ENCODE peak calls at places on chromosomes 5 and 9, in four cellular contexts. O, S, I and Z are unnamed samples.

GRCh38 chr5:58012103-58012502 is 447.8 kb downstream of the PLK2 start:
- DNase-seq in I (no peak), S (no peak), O (no peak), Z (no peak)

GRCh38 chr5:174402224-174402812 is 322.1 kb upstream of the MSX2 start:
- DNase-seq in S (no peak), I (no peak), O (peak; percentile 28), Z (no peak)

GRCh38 chr9:114805670-114806551 is at the start of gene TNFSF15:
- DNase-seq in S (peak; percentile 59), O (peak; percentile 50), I (no peak), Z (peak; percentile 23)

GRCh38 chr9:85984457-85984856 is 43.5 kb downstream of the NAA35 start:
- DNase-seq in O (no peak), S (no peak), I (no peak), Z (no peak)

GRCh38 chr5:90967851-90968250 is 409.3 kb downstream of the ADGRV1 start:
- DNase-seq in I (no peak), S (no peak), O (no peak), Z (no peak)

GRCh38 chr5:80346055-80346454 is 26.3 kb downstream of the SPZ1 start:
- DNase-seq in S (no peak), O (peak; percentile 77), I (peak; percentile 29), Z (peak; percentile 34)

GRCh38 chr5:38257236-38258036 is 923 bp upstream of the EGFLAM start:
- DNase-seq in O (peak; percentile 46), S (no peak), I (no peak), Z (peak; percentile 11)

GRCh38 chr5:71623221-71623794 is 36.2 kb downstream of the MCCC2 start:
- DNase-seq in S (no peak), I (no peak), O (no peak), Z (no peak)

GRCh38 chr9:15606667-15607472 is 54.0 kb downstream of the CCDC171 start:
- DNase-seq in I (no peak), O (peak; percentile 65), S (no peak), Z (peak; percentile 54)

GRCh38 chr5:132263548-132264261 is 6.2 kb downstream of the PDLIM4 start:
- DNase-seq in S (peak; percentile 46), I (peak; percentile 15), O (no peak), Z (no peak)
- TF ChIP-seq CTCF in S (no peak), I (no peak), O (no peak), Z (peak; percentile 27)

DNA sequence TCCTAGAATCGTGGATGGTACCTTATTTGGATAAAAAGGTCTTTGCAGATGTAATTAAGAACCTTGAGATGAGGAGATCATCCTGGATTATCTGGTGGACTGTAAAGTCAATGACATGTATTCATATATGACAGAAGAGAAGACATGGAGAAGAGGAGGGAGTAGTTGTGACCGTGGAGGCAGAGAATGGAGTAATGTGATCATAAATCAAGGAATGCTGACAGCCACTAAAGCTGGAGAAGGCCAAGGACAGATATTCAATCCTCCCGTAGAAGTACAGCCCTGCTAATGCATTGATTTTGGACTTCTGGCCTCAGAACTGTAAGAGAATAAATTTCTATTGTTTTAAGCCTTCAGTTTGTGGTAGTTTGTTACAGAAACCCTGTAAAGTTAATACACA is 18.7 kb upstream of the TMEM161B start:
- DNase-seq in S (no peak), I (no peak), O (no peak), Z (no peak)
- H3K4me1 ChIP-seq in S (no peaks in the 10 kb centered on the region), I (no peaks in the 10 kb centered on the region), O (peaks cover 2% of the 10 kb centered on the region), Z (no peaks in the 10 kb centered on the region)

DNA sequence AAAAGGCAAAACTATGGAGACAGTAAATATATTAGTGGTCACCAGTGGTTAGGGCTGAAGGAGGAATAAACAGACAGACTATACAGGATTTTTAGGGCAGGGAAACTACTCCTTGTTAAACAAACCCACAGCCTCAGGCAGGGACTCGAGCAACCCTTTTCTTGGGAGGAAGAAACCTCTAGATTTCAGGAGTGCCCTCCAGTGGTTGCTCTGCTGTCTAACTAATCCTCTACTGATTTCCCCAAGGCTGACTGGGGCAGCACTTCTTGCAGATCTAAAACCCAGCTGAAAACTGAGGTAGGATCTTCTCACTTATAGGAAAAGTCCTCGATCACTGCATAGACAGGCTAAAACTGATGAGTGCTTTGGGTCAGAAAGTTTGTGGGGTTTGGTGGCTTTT is 176.8 kb downstream of the ISOC1 start:
- DNase-seq in I (peak; percentile 26), O (peak; percentile 82), S (no peak), Z (peak; percentile 58)
- TF ChIP-seq CTCF in I (no peak), O (peak; percentile 71), S (no peak), Z (peak; percentile 60)

GRCh38 chr9:96340707-96341106 is 38.7 kb upstream of the HSD17B3 start:
- DNase-seq in O (no peak), S (no peak), I (no peak), Z (no peak)
- H3K4me1 ChIP-seq in O (peaks cover 37% of the 10 kb centered on the region), S (no peaks in the 10 kb centered on the region), I (no peaks in the 10 kb centered on the region), Z (no peaks in the 10 kb centered on the region)

GRCh38 chr5:178590924-178591423 is 781 bp upstream of the COL23A1 start:
- DNase-seq in O (no peak), I (no peak), S (no peak), Z (no peak)

GRCh38 chr5:178590141-178590923 is at the start of gene COL23A1:
- DNase-seq in S (peak; percentile 48), O (peak; percentile 86), I (peak; percentile 76), Z (peak; percentile 90)

GRCh38 chr5:178588769-178589168 is 1.4 kb downstream of the COL23A1 start:
- DNase-seq in S (no peak), I (no peak), O (no peak), Z (no peak)

GRCh38 chr5:178587793-178588611 is 2.2 kb downstream of the COL23A1 start:
- DNase-seq in I (no peak), S (no peak), O (no peak), Z (peak; percentile 59)

DNA sequence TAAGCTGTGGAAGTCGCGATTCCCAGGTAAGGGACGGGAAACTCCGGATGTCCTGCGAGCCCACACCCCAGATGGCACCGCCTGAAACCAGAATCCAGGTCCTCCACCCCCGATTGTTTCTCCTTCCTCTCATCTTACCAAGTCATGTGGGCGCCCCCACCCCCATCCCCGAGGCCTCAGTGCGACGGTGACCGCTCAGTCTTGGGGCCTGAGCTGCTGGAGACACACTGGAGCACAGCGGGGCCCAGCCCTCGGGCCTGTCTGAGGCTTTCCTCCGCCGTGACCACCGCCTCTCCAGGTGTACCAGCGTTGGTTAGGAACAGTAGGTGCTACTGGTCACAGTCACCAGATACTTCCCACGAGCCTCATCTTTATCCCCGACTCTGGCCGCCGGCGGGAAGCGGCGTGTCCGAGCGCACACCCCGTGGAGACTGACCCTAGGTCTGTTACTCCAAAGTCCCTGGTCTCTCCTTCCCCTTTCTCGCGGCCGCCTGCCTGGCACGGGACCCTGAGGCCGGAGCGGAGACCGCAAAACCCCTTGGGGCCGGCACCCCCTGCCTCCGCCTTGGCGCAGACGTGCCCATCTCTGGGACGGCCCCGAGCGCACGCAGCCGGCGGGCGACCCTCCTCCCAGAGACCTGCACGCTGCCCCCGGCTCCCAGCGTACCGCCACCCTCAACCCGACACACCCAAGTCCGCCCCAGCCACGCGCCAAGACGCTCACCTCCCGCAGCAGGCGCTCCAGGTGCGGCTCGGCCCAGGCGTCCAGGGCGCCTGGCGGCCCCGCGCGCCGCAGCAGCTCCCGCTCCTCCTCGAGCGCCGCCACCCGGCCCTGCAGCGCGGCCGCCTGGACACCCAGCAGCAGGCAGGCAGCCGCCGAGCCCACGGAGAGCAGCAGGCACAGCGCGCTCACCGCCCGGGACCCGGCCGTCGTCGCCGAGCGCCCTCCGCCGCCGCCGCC is 733 bp downstream of the COL23A1 start:
- DNase-seq in S (no peak), O (peak; percentile 65), I (peak; percentile 63), Z (peak; percentile 46)
- TF ChIP-seq CTCF in S (peak; percentile 1), O (peak; percentile 47), I (no peak), Z (no peak)